ENCODE peak calls at places on chromosomes 5 and 9, in four cellular contexts. C, Z, K and P are unnamed samples.

GRCh38 chr9:127525426-127526188 is 74.3 kb downstream of the LRSAM1 start:
- DNase-seq in K (peak; percentile 26), Z (no peak), C (no peak), P (no peak)

GRCh38 chr5:96408276-96408777 is 24.7 kb downstream of the PCSK1 start:
- DNase-seq in C (no peak), K (no peak), Z (no peak), P (no peak)

GRCh38 chr5:181114844-181115778 is 15.9 kb downstream of the OR2V1 start:
- DNase-seq in Z (no peak), K (no peak), C (peak; percentile 6), P (no peak)

GRCh38 chr5:32275421-32275765 is 37.3 kb downstream of the MTMR12 start:
- DNase-seq in C (peak; percentile 27), Z (no peak), K (peak; percentile 81), P (no peak)

GRCh38 chr9:114085404-114085803 is 7.3 kb upstream of the AMBP start:
- DNase-seq in Z (no peak), K (no peak), C (peak; percentile 11), P (no peak)

GRCh38 chr5:14452685-14453084 is 128.9 kb upstream of the OTULINL start:
- DNase-seq in C (no peak), K (no peak), Z (no peak), P (no peak)

GRCh38 chr9:93099551-93100264 is 3.7 kb downstream of the CARD19 start:
- DNase-seq in K (no peak), Z (no peak), C (peak; percentile 20), P (no peak)

GRCh38 chr9:135587658-135588057 is 26.1 kb downstream of the PAEP start:
- DNase-seq in C (no peak), K (no peak), Z (no peak), P (no peak)

GRCh38 chr9:128724744-128725211 is 851 bp upstream of the ZDHHC12 start:
- DNase-seq in Z (peak; percentile 75), C (peak; percentile 72), K (peak; percentile 20), P (no peak)

GRCh38 chr5:1386274-1386717 is 41.4 kb upstream of the CLPTM1L start:
- DNase-seq in Z (peak; percentile 74), K (no peak), C (peak; percentile 81), P (no peak)

GRCh38 chr5:137281201-137281600 is 217.9 kb downstream of the SPOCK1 start:
- DNase-seq in K (no peak), C (no peak), Z (no peak), P (no peak)

GRCh38 chr9:81833563-81834345 is 94.5 kb upstream of the SPATA31D4 start:
- DNase-seq in K (peak; percentile 72), C (no peak), Z (no peak), P (no peak)

GRCh38 chr9:89969156-89969566 is 364.3 kb downstream of the GADD45G start:
- DNase-seq in K (peak; percentile 9), C (no peak), Z (no peak), P (no peak)

GRCh38 chr9:69898714-69899209 is 78.1 kb downstream of the CFAP95 start:
- DNase-seq in C (no peak), Z (no peak), K (peak; percentile 64), P (no peak)

GRCh38 chr5:101679816-101680215 is 616.3 kb downstream of the SLCO4C1 start:
- DNase-seq in C (no peak), K (no peak), Z (no peak), P (no peak)

GRCh38 chr9:132638240-132638639 is 31.5 kb downstream of the DDX31 start:
- DNase-seq in K (no peak), Z (no peak), C (no peak), P (no peak)

GRCh38 chr5:59275537-59276276 is 617.8 kb downstream of the PDE4D start:
- DNase-seq in K (no peak), Z (peak; percentile 70), C (peak; percentile 54), P (no peak)

GRCh38 chr9:14014209-14014608 is 299.7 kb downstream of the NFIB start:
- DNase-seq in Z (no peak), K (no peak), C (no peak), P (no peak)

GRCh38 chr5:1319436-1320343 is 24.8 kb upstream of the TERT start:
- DNase-seq in Z (no peak), K (no peak), C (no peak), P (no peak)

GRCh38 chr5:39992617-39993203 is 567.9 kb upstream of the DAB2 start:
- DNase-seq in K (no peak), Z (no peak), C (peak; percentile 42), P (no peak)

GRCh38 chr5:39995990-39996389 is 571.2 kb upstream of the DAB2 start:
- DNase-seq in Z (no peak), C (no peak), K (no peak), P (no peak)

GRCh38 chr5:40001796-40002195 is 577.0 kb upstream of the DAB2 start:
- DNase-seq in K (no peak), Z (no peak), C (no peak), P (no peak)

GRCh38 chr5:39998518-39998917 is 573.7 kb upstream of the DAB2 start:
- DNase-seq in Z (no peak), K (no peak), C (no peak), P (no peak)
- TF ChIP-seq POLR2AphosphoS5 in Z (no peak), K (no peak), C (no peak), P (no peak)

DNA sequence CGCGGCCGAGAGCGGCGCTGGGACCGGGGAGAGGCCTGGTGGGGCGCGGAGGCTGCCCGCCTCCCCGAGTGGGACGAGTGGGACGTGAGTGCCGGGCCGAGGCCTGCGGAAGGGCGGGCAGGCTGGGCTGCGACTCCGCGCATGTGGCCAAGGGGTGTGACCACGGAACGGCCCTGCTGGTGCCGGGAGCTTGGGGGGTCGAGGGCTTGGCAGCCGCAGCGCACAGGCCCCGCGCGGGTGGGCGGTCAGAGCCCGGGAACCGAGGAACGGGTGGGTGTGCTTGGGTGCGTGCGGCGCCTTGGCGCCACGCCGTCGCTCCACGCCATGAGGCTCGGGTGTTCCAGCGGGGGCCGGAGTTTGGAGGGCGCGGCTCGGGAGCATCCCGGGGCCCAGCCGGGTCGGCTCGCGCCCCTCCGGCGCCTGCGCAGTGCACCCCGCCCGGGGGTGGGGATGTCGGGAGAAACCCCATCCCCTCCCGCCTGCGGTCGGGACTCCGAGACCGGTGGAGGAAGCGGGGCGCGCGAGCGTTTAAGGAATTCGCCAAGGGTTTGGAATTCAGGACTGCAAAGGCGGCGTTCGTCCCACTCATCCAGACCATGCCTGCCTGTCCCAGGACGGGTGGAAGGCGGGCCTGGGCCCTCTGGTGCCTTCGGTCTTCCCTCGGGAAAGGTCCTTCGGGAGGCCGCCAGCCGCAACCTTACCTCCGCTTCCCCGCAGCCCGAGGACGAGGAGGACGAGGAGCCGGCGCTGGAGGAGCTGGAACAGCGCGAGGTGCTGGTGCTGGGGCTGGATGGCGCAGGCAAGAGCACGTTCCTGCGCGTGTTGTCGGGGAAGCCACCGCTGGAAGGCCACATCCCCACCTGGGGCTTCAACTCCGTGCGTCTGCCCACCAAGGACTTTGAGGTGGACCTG is 632 bp downstream of the ARL10 start:
- DNase-seq in K (no peak), Z (no peak), C (no peak), P (no peak)
- TF ChIP-seq POLR2AphosphoS5 in K (no peak), Z (no peak), C (no peak), P (peak; percentile 26)

DNA sequence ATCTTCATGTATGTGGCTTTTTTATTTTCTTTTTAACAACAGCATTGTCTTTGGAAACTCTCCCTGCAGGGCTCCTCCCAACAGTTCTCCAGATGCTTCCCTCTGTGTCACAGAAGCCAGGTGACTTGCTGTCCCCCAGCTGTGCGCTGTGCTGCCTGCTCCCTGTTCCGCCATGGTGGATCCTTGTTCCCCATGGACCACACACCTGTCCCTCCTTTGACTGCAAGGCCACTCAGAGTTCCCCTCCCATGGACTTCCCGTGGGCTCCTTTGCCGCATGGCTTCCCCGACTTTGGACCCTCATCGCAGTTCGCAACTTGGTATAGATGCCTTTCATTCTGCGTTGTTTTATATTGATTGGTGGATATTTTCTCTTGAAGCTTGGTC is 18.6 kb downstream of the ANKRD33B start:
- DNase-seq in C (no peak), Z (no peak), K (no peak), P (no peak)
- TF ChIP-seq POLR2AphosphoS5 in C (no peak), Z (no peak), K (no peak), P (no peak)

GRCh38 chr9:7374966-7375650 is 424.5 kb downstream of the DMAC1 start:
- DNase-seq in C (no peak), Z (no peak), K (no peak), P (no peak)

GRCh38 chr9:7382365-7382764 is 417.2 kb downstream of the DMAC1 start:
- DNase-seq in Z (no peak), K (no peak), C (no peak), P (no peak)

GRCh38 chr9:7376213-7376612 is 423.4 kb downstream of the DMAC1 start:
- DNase-seq in C (no peak), K (no peak), Z (no peak), P (no peak)

GRCh38 chr9:7376838-7377237 is 422.7 kb downstream of the DMAC1 start:
- DNase-seq in K (no peak), C (no peak), Z (no peak), P (no peak)

GRCh38 chr9:7377489-7377888 is 422.1 kb downstream of the DMAC1 start:
- DNase-seq in Z (no peak), K (no peak), C (no peak), P (no peak)
- TF ChIP-seq POLR2AphosphoS5 in Z (no peak), K (no peak), C (no peak), P (no peak)

GRCh38 chr9:118459832-118460425 is 755.7 kb downstream of the TLR4 start:
- DNase-seq in C (no peak), Z (no peak), K (no peak), P (no peak)
- TF ChIP-seq POLR2AphosphoS5 in C (no peak), Z (no peak), K (no peak), P (peak; percentile 63)

GRCh38 chr5:23473915-23474679 is 33.3 kb upstream of the PRDM9 start:
- DNase-seq in C (no peak), K (no peak), Z (no peak), P (no peak)
- TF ChIP-seq POLR2AphosphoS5 in C (no peak), K (no peak), Z (no peak), P (no peak)

GRCh38 chr9:73135394-73135793 is 16.3 kb upstream of the ANXA1 start:
- DNase-seq in C (no peak), Z (no peak), K (no peak), P (no peak)

GRCh38 chr9:73132034-73132776 is 19.5 kb upstream of the ANXA1 start:
- DNase-seq in C (peak; percentile 85), Z (peak; percentile 86), K (no peak), P (no peak)

GRCh38 chr9:73133042-73133651 is 18.5 kb upstream of the ANXA1 start:
- DNase-seq in C (no peak), K (no peak), Z (no peak), P (no peak)

GRCh38 chr9:73131376-73131775 is 20.3 kb upstream of the ANXA1 start:
- DNase-seq in Z (no peak), K (no peak), C (no peak), P (no peak)

GRCh38 chr9:73133921-73134407 is 17.7 kb upstream of the ANXA1 start:
- DNase-seq in C (no peak), Z (peak; percentile 75), K (no peak), P (no peak)
- TF ChIP-seq POLR2AphosphoS5 in C (no peak), Z (peak; percentile 79), K (no peak), P (no peak)